ENCODE peak calls at places on chromosomes 6 and 20, in six cellular contexts. D is ovary, P is gastrocnemius medialis, O is right lobe of liver, T is adrenal gland, G is upper lobe of left lung. F is an unnamed sample. For H3K4me1 and H3K36me3, the result is how much of the 10 kb centered on the place peaks cover.

GRCh38 chr6:155408231-155408630 is 47.4 kb downstream of the NOX3 start:
- DNase-seq in D (no peak), P (no peak), O (no peak), T (no peak), G (no peak), F (no peak)

GRCh38 chr6:9140861-9141534 is 705.7 kb upstream of the SLC35B3 start:
- DNase-seq in D (no peak), P (no peak), O (no peak), T (peak), G (no peak), F (no peak)

GRCh38 chr20:58550661-58551060 is 35.5 kb upstream of the APCDD1L start:
- DNase-seq in D (no peak), P (no peak), O (no peak), T (peak), G (no peak), F (no peak)

GRCh38 chr6:69180361-69181067 is 545.4 kb downstream of the ADGRB3 start:
- DNase-seq in D (no peak), P (no peak), O (no peak), T (no peak), G (no peak), F (no peak)

GRCh38 chr6:2155206-2155605 is 90.2 kb downstream of the GMDS start:
- DNase-seq in D (no peak), P (no peak), O (no peak), T (no peak), G (no peak), F (no peak)

GRCh38 chr6:42368156-42368555 is 83.6 kb downstream of the TRERF1 start:
- DNase-seq in D (no peak), P (no peak), O (no peak), T (peak), G (no peak), F (no peak)

GRCh38 chr20:42875581-42875980 is 314.1 kb downstream of the PTPRT start:
- DNase-seq in D (no peak), P (no peak), O (no peak), T (no peak), G (no peak), F (no peak)

GRCh38 chr6:129619579-129620233 is 90.3 kb downstream of the ARHGAP18 start:
- DNase-seq in D (no peak), P (no peak), O (no peak), T (no peak), G (no peak), F (no peak)

GRCh38 chr6:20877008-20877937 is 343.0 kb downstream of the CDKAL1 start:
- DNase-seq in D (peak), P (peak), O (peak), T (peak), G (peak), F (peak)

GRCh38 chr20:11919046-11919445 is 1.4 kb downstream of the BTBD3 start:
- DNase-seq in D (no peak), P (no peak), O (no peak), T (peak), G (peak), F (no peak)

GRCh38 chr20:46341374-46342044 is 33.2 kb upstream of the CDH22 start:
- DNase-seq in D (no peak), P (no peak), O (no peak), T (no peak), G (no peak), F (no peak)

GRCh38 chr6:74731204-74731603 is 474.6 kb downstream of the COL12A1 start:
- DNase-seq in D (no peak), P (no peak), O (no peak), T (no peak), G (no peak), F (no peak)

GRCh38 chr20:21019831-21020655 is 86.1 kb downstream of the LINC00237 start:
- DNase-seq in D (no peak), P (no peak), O (no peak), T (no peak), G (no peak), F (no peak)

GRCh38 chr6:159249752-159250151 is 80.6 kb downstream of the FNDC1 start:
- DNase-seq in D (no peak), P (no peak), O (no peak), T (no peak), G (no peak), F (no peak)

GRCh38 chr20:1335961-1336698 is 7.2 kb upstream of the SDCBP2 start:
- DNase-seq in D (no peak), P (no peak), O (no peak), T (peak), G (no peak), F (no peak)

GRCh38 chr20:20366551-20366895 is 1.4 kb upstream of the INSM1 start:
- DNase-seq in D (no peak), P (no peak), O (no peak), T (no peak), G (no peak), F (no peak)

GRCh38 chr6:33727126-33727525 is 15.6 kb upstream of the UQCC2 start:
- DNase-seq in D (no peak), P (no peak), O (peak), T (no peak), G (no peak), F (no peak)

GRCh38 chr6:6764764-6765434 is 176.4 kb downstream of the LY86 start:
- DNase-seq in D (no peak), P (no peak), O (no peak), T (peak), G (no peak), F (no peak)

GRCh38 chr20:47972916-47973309 is 187.6 kb upstream of the SULF2 start:
- DNase-seq in D (no peak), P (no peak), O (no peak), T (no peak), G (no peak), F (no peak)

GRCh38 chr20:18805881-18806280 is 7.7 kb upstream of the SCP2D1 start:
- DNase-seq in D (no peak), P (no peak), O (no peak), T (no peak), G (no peak), F (no peak)

GRCh38 chr6:135939216-135939610 is 87.7 kb downstream of the PDE7B start:
- DNase-seq in D (peak), P (no peak), O (no peak), T (no peak), G (no peak), F (no peak)

GRCh38 chr20:20073851-20074252 is 21.5 kb downstream of the CFAP61 start:
- DNase-seq in D (no peak), P (peak), O (no peak), T (no peak), G (no peak), F (no peak)

GRCh38 chr20:59835448-59836395 is 97.7 kb downstream of the SYCP2 start:
- DNase-seq in D (peak), P (no peak), O (no peak), T (peak), G (peak), F (peak)

GRCh38 chr20:23141450-23142161 is 55.5 kb upstream of the CD93 start:
- DNase-seq in D (peak), P (no peak), O (no peak), T (peak), G (no peak), F (no peak)

GRCh38 chr20:23138226-23138625 is 52.1 kb upstream of the CD93 start:
- DNase-seq in D (no peak), P (no peak), O (no peak), T (no peak), G (no peak), F (no peak)

GRCh38 chr20:23138682-23139081 is 52.6 kb upstream of the CD93 start:
- DNase-seq in D (no peak), P (no peak), O (no peak), T (no peak), G (no peak), F (no peak)

GRCh38 chr20:23141016-23141415 is 54.9 kb upstream of the CD93 start:
- DNase-seq in D (no peak), P (no peak), O (peak), T (no peak), G (no peak), F (no peak)

GRCh38 chr20:23139524-23139923 is 53.4 kb upstream of the CD93 start:
- DNase-seq in D (no peak), P (no peak), O (peak), T (no peak), G (no peak), F (no peak)
- H3K4me1 ChIP-seq in D (under half), P (half or more), O (under half), T (under half), G (under half), F (under half)

GRCh38 chr6:112109267-112109666 is 21.9 kb downstream of the FAM229B start:
- DNase-seq in D (no peak), P (no peak), O (no peak), T (no peak), G (no peak), F (no peak)

DNA sequence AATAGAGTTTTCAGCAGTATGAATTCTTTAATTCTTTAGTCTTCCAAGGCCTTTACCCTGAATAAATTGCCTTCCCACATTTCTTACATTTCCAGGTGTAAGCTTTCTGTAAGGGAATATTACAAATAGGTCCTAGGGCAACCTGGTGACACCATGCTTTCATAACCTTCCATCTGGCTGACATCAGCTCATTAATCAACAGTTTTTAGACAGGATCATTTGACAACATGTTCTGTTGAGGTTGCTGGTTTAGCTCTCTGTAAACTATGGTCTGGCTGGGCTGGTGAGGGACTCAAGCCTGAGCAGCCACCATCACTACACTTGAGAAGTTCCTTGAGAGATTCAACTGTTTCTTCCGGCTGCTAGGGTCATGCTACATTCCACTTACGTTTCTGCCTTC is 19.2 kb downstream of the FAM229B start:
- DNase-seq in D (no peak), P (no peak), O (no peak), T (no peak), G (no peak), F (no peak)
- H3K36me3 ChIP-seq in D (under half), P (under half), O (under half), T (under half), G (under half), F (under half)

GRCh38 chr20:30376767-30377658 is 880.5 kb upstream of the DEFB115 start:
- DNase-seq in D (peak), P (peak), O (peak), T (peak), G (peak), F (peak)
- TF ChIP-seq POLR2A in D (no peak), P (no peak), O (no peak), T (no peak), G (no peak), F (peak)

DNA sequence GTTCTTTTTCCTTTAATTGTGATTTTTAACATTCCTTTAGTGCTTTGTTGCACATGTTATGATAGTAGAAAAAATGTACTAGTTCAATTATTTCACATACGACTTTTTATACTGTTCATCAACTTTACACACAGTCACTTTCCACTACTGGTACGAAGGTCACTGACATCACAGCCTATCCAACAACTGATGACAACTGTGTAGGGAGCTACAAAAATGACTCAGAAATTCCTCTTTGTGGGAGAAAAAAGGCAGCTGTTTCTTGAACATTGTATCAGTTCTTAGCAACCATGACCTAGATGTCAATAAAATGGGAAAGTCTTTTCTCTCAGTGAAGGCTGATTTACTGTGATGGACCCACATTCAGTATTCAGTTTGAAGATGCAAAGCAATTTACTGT is 7.0 kb upstream of the ID4 start:
- DNase-seq in D (no peak), P (no peak), O (no peak), T (no peak), G (no peak), F (no peak)
- H3K4me1 ChIP-seq in D (under half), P (under half), O (under half), T (under half), G (under half), F (under half)

DNA sequence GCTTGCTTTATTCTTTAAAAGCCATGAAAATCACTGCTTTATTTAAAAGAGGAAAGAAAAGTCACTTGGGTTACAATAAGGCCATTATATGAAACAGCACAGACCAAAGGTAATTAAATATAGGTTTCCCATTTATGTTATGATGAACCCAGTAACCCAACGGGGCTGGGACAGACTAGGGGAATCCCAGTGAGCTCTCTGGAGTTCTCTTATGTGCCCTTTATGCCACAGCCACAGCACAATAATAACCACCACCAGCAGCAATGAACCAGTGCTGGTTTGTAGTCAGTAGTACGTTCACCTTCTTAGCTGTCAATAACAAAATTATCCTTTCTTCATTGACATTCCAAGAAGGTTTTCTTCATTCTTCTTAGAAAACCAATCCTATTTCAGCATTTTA is 87.4 kb downstream of the KIF13A start:
- DNase-seq in D (no peak), P (no peak), O (no peak), T (no peak), G (no peak), F (no peak)
- H3K36me3 ChIP-seq in D (under half), P (under half), O (under half), T (under half), G (under half), F (under half)

GRCh38 chr6:156777866-156778614 is 862 bp downstream of the ARID1B start:
- DNase-seq in D (peak), P (peak), O (peak), T (peak), G (peak), F (peak)
- TF ChIP-seq POLR2A in D (no peak), P (no peak), O (no peak), T (no peak), G (no peak), F (peak)

GRCh38 chr20:50693001-50693400 is 1.7 kb upstream of the RIPOR3 start:
- DNase-seq in D (no peak), P (no peak), O (no peak), T (no peak), G (no peak), F (no peak)
- H3K4me1 ChIP-seq in D (under half), P (under half), O (under half), T (under half), G (under half), F (under half)

GRCh38 chr20:35122787-35123405 is 24.2 kb downstream of the EDEM2 start:
- DNase-seq in D (no peak), P (no peak), O (no peak), T (no peak), G (no peak), F (no peak)
- H3K36me3 ChIP-seq in D (under half), P (half or more), O (half or more), T (under half), G (under half), F (under half)

F was measured in transverse colon.